ENCODE peak calls at places on chromosomes 1 and 21, in six cellular contexts. J, C, S, U, P and Z are unnamed samples.

GRCh38 chr1:167661527-167662436 is 31.8 kb downstream of the RCSD1 start:
- DNase-seq in S (no peak), J (no peak), P (no peak), C (no peak), U (no peak), Z (no peak)

GRCh38 chr1:110136911-110137310 is 13.4 kb upstream of the SLC6A17 start:
- DNase-seq in U (peak), P (peak), C (no peak), J (no peak), S (no peak), Z (peak)

GRCh38 chr1:28130901-28131300 is 42.5 kb upstream of the EYA3 start:
- DNase-seq in U (no peak), C (no peak), S (no peak), P (no peak), J (no peak), Z (no peak)

GRCh38 chr1:116207126-116207735 is 96.0 kb downstream of the MAB21L3 start:
- DNase-seq in C (no peak), J (no peak), P (no peak), S (no peak), U (no peak), Z (no peak)

GRCh38 chr1:209199371-209199770 is 384.1 kb upstream of the CAMK1G start:
- DNase-seq in J (no peak), S (no peak), C (no peak), U (no peak), P (no peak), Z (no peak)

GRCh38 chr1:47340227-47340626 is 6.6 kb downstream of the CMPK1 start:
- DNase-seq in P (no peak), C (no peak), U (no peak), J (no peak), S (no peak), Z (no peak)

GRCh38 chr1:84382127-84382526 is 16.2 kb upstream of the DNASE2B start:
- DNase-seq in U (no peak), S (no peak), C (no peak), J (no peak), P (no peak), Z (no peak)

GRCh38 chr1:186680031-186681012 is at the start of gene PTGS2:
- DNase-seq in P (peak), U (peak), C (peak), J (peak), S (peak), Z (peak)

GRCh38 chr1:91617242-91617837 is 116.7 kb downstream of the CDC7 start:
- DNase-seq in J (no peak), S (peak), U (peak), P (peak), C (peak), Z (peak)
- TF ChIP-seq CTCF in J (no peak), S (peak), U (peak), P (peak), C (no peak), Z (peak)

GRCh38 chr21:35651166-35651565 is 409.2 kb downstream of the SETD4 start:
- DNase-seq in S (no peak), U (no peak), J (no peak), P (no peak), C (no peak), Z (no peak)

GRCh38 chr21:35646606-35647005 is 413.7 kb downstream of the SETD4 start:
- DNase-seq in C (no peak), U (no peak), S (no peak), J (no peak), P (no peak), Z (peak)

GRCh38 chr21:35652196-35652595 is 408.1 kb downstream of the SETD4 start:
- DNase-seq in J (no peak), C (no peak), P (no peak), U (no peak), S (no peak), Z (no peak)

GRCh38 chr21:35649186-35649585 is 411.1 kb downstream of the SETD4 start:
- DNase-seq in P (no peak), S (no peak), U (no peak), J (no peak), C (no peak), Z (no peak)

GRCh38 chr21:35648512-35648911 is 411.8 kb downstream of the SETD4 start:
- DNase-seq in S (no peak), J (no peak), P (no peak), U (no peak), C (no peak), Z (no peak)
- TF ChIP-seq CTCF in S (no peak), J (no peak), P (no peak), U (no peak), C (no peak), Z (no peak)

GRCh38 chr1:159924791-159925712 is at the start of gene TAGLN2:
- DNase-seq in J (peak), P (peak), U (peak), C (peak), S (peak), Z (peak)

GRCh38 chr1:159923203-159924024 is 1.9 kb downstream of the TAGLN2 start:
- DNase-seq in P (peak), J (peak), U (peak), S (peak), C (peak), Z (peak)

GRCh38 chr1:159922499-159923202 is 2.7 kb downstream of the TAGLN2 start:
- DNase-seq in J (no peak), C (peak), S (peak), U (no peak), P (peak), Z (peak)

GRCh38 chr1:159925713-159926066 is 383 bp upstream of the TAGLN2 start:
- DNase-seq in S (peak), C (no peak), J (no peak), P (no peak), U (no peak), Z (no peak)

GRCh38 chr1:159924025-159924790 is 1.1 kb downstream of the TAGLN2 start:
- DNase-seq in J (peak), U (peak), P (peak), C (peak), S (peak), Z (peak)
- TF ChIP-seq CTCF in J (no peak), U (no peak), P (no peak), C (no peak), S (peak), Z (no peak)

DNA sequence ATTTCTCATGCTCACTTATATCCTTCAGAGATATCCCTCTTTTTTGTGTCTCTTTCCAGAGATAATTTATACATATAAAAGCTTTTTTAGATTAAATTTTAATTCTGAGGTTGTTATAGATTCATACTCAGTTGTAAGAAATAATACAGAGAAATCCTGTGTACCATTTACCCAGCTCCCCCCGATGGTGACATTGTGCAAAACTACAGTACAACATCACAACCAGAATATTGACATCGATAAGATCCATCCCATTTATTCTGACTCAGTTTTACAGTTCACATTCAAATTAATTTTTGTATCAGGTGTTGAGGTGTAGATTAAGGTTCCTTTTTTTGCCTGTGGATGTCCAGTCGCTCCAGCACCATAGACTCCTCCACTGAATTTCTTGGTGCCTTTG is 14.3 kb downstream of the DMRTB1 start:
- DNase-seq in S (no peak), U (no peak), C (no peak), J (no peak), P (no peak), Z (no peak)
- TF ChIP-seq CTCF in S (no peak), U (peak), C (no peak), J (no peak), P (no peak), Z (no peak)

GRCh38 chr1:42433324-42433860 is 22.4 kb downstream of the ZMYND12 start:
- DNase-seq in J (no peak), C (no peak), S (no peak), P (no peak), U (no peak), Z (no peak)
- TF ChIP-seq CTCF in J (no peak), C (no peak), S (no peak), P (no peak), U (no peak), Z (no peak)

DNA sequence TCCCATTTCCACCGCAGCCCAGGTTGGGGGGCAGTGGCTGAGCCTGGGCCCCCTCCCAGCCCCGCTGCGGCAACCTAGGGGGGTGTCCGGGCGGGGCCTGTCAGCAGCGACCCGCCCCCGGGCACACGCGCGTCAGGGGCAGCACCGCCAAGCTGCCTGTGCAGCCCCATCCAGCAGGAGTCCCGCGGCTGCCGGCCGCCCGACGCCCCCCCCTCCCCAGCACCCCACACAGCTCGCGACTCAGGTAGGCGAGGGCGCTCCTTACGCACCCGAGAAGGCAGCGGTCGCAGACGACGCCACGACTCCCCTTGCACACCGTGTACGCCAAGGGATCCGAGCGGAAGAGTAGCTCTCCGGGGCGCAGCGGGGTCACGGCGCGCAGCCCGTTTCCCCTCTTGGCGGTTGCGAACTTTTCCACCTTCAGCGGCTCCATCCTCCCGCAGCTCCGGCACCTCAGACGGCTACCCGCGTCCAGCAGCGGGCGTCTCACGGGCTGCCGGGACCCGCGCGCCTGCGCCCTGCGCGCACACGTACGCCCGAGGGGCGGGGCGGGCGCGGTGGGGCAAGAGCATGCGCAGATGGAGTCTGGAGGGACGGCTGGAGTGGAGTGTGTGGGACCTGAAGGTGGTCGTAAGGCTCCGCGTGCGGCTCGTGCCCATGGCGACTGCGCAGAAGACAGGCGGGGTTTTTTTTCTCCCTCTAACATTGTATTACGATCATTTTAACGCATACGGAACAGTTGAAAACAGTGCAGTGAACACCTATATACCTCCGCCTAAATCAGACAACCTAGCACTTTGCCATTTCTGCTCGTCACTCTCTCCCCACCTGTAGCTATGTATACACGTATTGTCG is at the start of gene SMYD3:
- DNase-seq in J (peak), S (peak), U (peak), C (peak), P (peak), Z (peak)
- TF ChIP-seq CTCF in J (no peak), S (no peak), U (peak), C (no peak), P (peak), Z (no peak)

GRCh38 chr1:26029864-26030481 is 8.4 kb downstream of the EXTL1 start:
- DNase-seq in C (no peak), P (no peak), U (no peak), S (no peak), J (no peak), Z (no peak)
- TF ChIP-seq CTCF in C (no peak), P (no peak), U (no peak), S (no peak), J (no peak), Z (no peak)

DNA sequence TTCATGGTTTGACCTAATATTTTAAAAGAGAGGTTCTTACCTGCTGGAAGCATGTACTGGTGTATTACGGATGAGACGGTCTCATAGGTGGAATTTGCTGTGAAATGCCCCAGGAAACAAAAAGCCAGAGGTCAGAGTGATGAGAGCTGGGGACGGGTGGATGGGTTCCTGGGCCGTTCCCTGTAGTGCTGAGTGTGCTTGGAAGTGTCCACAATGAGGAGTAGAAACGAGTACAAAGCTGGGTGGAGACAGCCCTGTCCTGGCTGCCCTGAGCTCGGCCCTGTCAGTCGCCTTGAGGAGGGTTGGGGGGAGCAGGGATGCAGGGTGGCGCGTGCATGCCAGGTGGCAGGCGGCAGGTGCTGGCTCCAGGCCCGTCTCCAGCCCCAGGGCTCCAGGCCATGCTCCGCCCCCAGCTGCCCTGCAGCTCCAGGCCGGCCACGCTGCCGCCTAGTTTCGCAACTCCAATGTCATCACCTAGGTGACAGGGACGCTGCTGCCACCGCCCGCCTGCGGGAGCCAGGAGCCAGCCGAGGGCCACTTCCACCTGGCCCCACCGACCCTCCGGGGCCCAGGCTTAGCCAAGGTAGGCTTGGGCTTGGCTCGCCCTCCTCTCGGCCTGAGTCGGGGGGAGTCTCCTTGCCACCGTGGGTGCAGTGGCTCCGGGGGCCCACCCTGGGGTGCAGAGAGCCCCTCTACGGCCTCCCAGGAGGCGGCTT is 16.4 kb downstream of the TP73 start:
- DNase-seq in U (peak), J (peak), P (peak), S (peak), C (no peak), Z (peak)
- TF ChIP-seq CTCF in U (no peak), J (no peak), P (no peak), S (no peak), C (no peak), Z (no peak)

GRCh38 chr1:70112838-70113237 is 92.5 kb downstream of the LRRC40 start:
- DNase-seq in J (no peak), C (no peak), P (no peak), S (no peak), U (no peak), Z (no peak)
- TF ChIP-seq CTCF in J (no peak), C (no peak), P (no peak), S (no peak), U (no peak), Z (no peak)

GRCh38 chr1:223831755-223832636 is 13.8 kb downstream of the TP53BP2 start:
- DNase-seq in U (no peak), C (no peak), J (no peak), S (no peak), P (no peak), Z (no peak)
- TF ChIP-seq CTCF in U (no peak), C (no peak), J (no peak), S (no peak), P (no peak), Z (no peak)